ENCODE peak calls at places on chromosomes 3 and 15, in nine cellular contexts. V is transverse colon; J is neural progenitor cell; K is RWPE1; P is activated CD8-positive, alpha-beta memory T cell treated with anti-CD3 and anti-CD28 coated beads, Interleukin-2, amount 10 ng/mL, durations not matched to agents 7 days and 5 days; U is HTR-8/SVneo; Z is RPMI7951; O is NCI-H748 treated with DMSO at 0.1 percent for 48 hours; E is left ventricle myocardium inferior. W is an unnamed sample.

GRCh38 chr3:63523100-63523499 is 129.4 kb upstream of the SNTN start:
- DNase-seq in V (no peak), U (no peak), Z (peak; percentile 28), P (no peak), E (no peak), K (no peak), O (no peak), J (peak; percentile 23), W (no peak)

GRCh38 chr3:65582012-65582717 is 456.6 kb downstream of the MAGI1 start:
- DNase-seq in V (no peak), Z (peak; percentile 37), J (no peak), O (no peak), E (no peak), K (no peak), U (no peak), P (no peak), W (no peak)

GRCh38 chr15:72042054-72042453 is 75.9 kb downstream of the MYO9A start:
- DNase-seq in V (no peak), J (no peak), U (no peak), O (no peak), E (no peak), K (no peak), P (no peak), Z (no peak), W (no peak)

GRCh38 chr3:122874116-122874515 is 79.2 kb downstream of the SLC49A4 start:
- DNase-seq in P (no peak), O (no peak), U (no peak), J (no peak), K (no peak), V (no peak), Z (no peak), E (no peak), W (no peak)

GRCh38 chr3:45929042-45929679 is 14.1 kb upstream of the CXCR6 start:
- DNase-seq in U (peak; percentile 55), J (peak; percentile 57), Z (peak; percentile 42), O (no peak), P (peak; percentile 79), K (peak; percentile 60), E (no peak), V (peak; percentile 47), W (peak; percentile 45)

GRCh38 chr3:30531017-30531570 is 75.3 kb upstream of the TGFBR2 start:
- DNase-seq in V (no peak), O (no peak), E (no peak), J (no peak), P (no peak), K (no peak), Z (peak; percentile 9), U (no peak), W (no peak)

GRCh38 chr3:47877288-47877687 is 74.3 kb downstream of the DHX30 start:
- DNase-seq in E (no peak), V (no peak), U (no peak), Z (peak; percentile 25), P (no peak), K (no peak), J (no peak), O (no peak), W (no peak)

GRCh38 chr3:184563569-184563925 is 2.0 kb downstream of the EPHB3 start:
- DNase-seq in J (no peak), V (no peak), U (no peak), E (no peak), Z (no peak), K (no peak), O (no peak), P (no peak), W (no peak)

GRCh38 chr15:43095243-43095642 is 10.6 kb downstream of the UBR1 start:
- DNase-seq in J (no peak), U (no peak), K (no peak), Z (no peak), E (no peak), V (no peak), P (no peak), O (no peak), W (no peak)

GRCh38 chr15:33160581-33161165 is 33.8 kb downstream of the FMN1 start:
- DNase-seq in Z (no peak), E (no peak), V (no peak), U (no peak), O (no peak), K (no peak), P (no peak), J (no peak), W (no peak)

GRCh38 chr3:141659821-141660597 is 78.1 kb upstream of the RNF7 start:
- DNase-seq in Z (peak; percentile 66), U (peak; percentile 51), J (peak; percentile 78), P (no peak), V (peak; percentile 49), K (peak; percentile 34), E (peak; percentile 66), O (no peak), W (no peak)

GRCh38 chr15:77578641-77579372 is 53.9 kb downstream of the LINGO1 start:
- DNase-seq in P (no peak), V (no peak), K (no peak), J (no peak), Z (no peak), E (no peak), O (no peak), U (no peak), W (no peak)

GRCh38 chr15:49428392-49429095 is 5.5 kb downstream of the FGF7 start:
- DNase-seq in J (no peak), O (no peak), P (no peak), K (no peak), Z (no peak), E (peak; percentile 42), V (no peak), U (no peak), W (no peak)

GRCh38 chr3:30500666-30501399 is 105.6 kb upstream of the TGFBR2 start:
- DNase-seq in O (no peak), P (peak; percentile 45), E (no peak), K (no peak), U (no peak), J (no peak), V (no peak), Z (no peak), W (no peak)

GRCh38 chr15:83398591-83398990 is 48.5 kb upstream of the SH3GL3 start:
- DNase-seq in U (peak; percentile 11), O (no peak), K (peak; percentile 46), J (no peak), P (no peak), V (no peak), E (no peak), Z (peak; percentile 75), W (no peak)

W was measured in effector memory CD4-positive, alpha-beta T cell.